ENCODE peak calls at places on chromosome 12, in six cellular contexts. N is IMR-90, F is SK-N-SH, R is A549, J is foreskin fibroblast, S is mucosa of descending colon. Q is an unnamed sample.

GRCh38 chr12:58915634-58916033 is 4.7 kb downstream of the LRIG3 start:
- DNase-seq in N (peak), F (no peak), R (no peak), J (peak), S (peak), Q (peak)

GRCh38 chr12:113162102-113163029 is 12.8 kb downstream of the CFAP73 start:
- DNase-seq in N (peak), F (peak), R (no peak), J (peak), S (no peak), Q (no peak)

GRCh38 chr12:93447555-93448265 is 6.0 kb upstream of the UBE2N start:
- DNase-seq in N (no peak), F (no peak), R (no peak), J (no peak), S (no peak), Q (no peak)

GRCh38 chr12:66188584-66189475 is at the start of gene IRAK3:
- DNase-seq in N (peak), F (peak), R (no peak), J (peak), S (peak), Q (no peak)

GRCh38 chr12:132138941-132139871 is 4.9 kb downstream of the DDX51 start:
- DNase-seq in N (no peak), F (no peak), R (no peak), J (no peak), S (peak), Q (no peak)

GRCh38 chr12:72271741-72272661 is at the start of gene TRHDE:
- DNase-seq in N (peak), F (peak), R (no peak), J (peak), S (no peak), Q (no peak)

GRCh38 chr12:127401005-127401404 is 866.0 kb upstream of the TMEM132C start:
- DNase-seq in N (peak), F (no peak), R (no peak), J (peak), S (no peak), Q (no peak)

GRCh38 chr12:42474391-42474790 is 115.2 kb downstream of the PRICKLE1 start:
- DNase-seq in N (peak), F (no peak), R (peak), J (peak), S (no peak), Q (no peak)

GRCh38 chr12:43957732-43958131 is 121.9 kb downstream of the TMEM117 start:
- DNase-seq in N (peak), F (peak), R (peak), J (peak), S (no peak), Q (no peak)

GRCh38 chr12:79514730-79515525 is 175.8 kb downstream of the PAWR start:
- DNase-seq in N (peak), F (no peak), R (no peak), J (peak), S (no peak), Q (no peak)

GRCh38 chr12:27644446-27644845 is 51.8 kb upstream of the REP15 start:
- DNase-seq in N (peak), F (no peak), R (no peak), J (peak), S (no peak), Q (peak)

GRCh38 chr12:64256166-64256800 is 34.2 kb upstream of the KICS2 start:
- DNase-seq in N (peak), F (peak), R (no peak), J (peak), S (no peak), Q (peak)

GRCh38 chr12:39618701-39619100 is 902 bp downstream of the ABCD2 start:
- DNase-seq in N (no peak), F (no peak), R (no peak), J (no peak), S (no peak), Q (no peak)

GRCh38 chr12:49705479-49706267 is 1.5 kb downstream of the FMNL3 start:
- DNase-seq in N (peak), F (peak), R (no peak), J (peak), S (peak), Q (no peak)

GRCh38 chr12:114245555-114245954 is 160.4 kb downstream of the TBX5 start:
- DNase-seq in N (no peak), F (no peak), R (no peak), J (peak), S (no peak), Q (no peak)

GRCh38 chr12:63792333-63792732 is 12.6 kb downstream of the RXYLT1 start:
- DNase-seq in N (no peak), F (no peak), R (no peak), J (no peak), S (no peak), Q (no peak)

GRCh38 chr12:6276936-6277615 is 33.4 kb upstream of the PLEKHG6 start:
- DNase-seq in N (no peak), F (no peak), R (no peak), J (peak), S (no peak), Q (peak)

GRCh38 chr12:19666070-19666469 is 226.8 kb downstream of the AEBP2 start:
- DNase-seq in N (no peak), F (no peak), R (no peak), J (no peak), S (no peak), Q (no peak)

GRCh38 chr12:14923944-14924343 is 14.4 kb downstream of the ERP27 start:
- DNase-seq in N (no peak), F (no peak), R (no peak), J (no peak), S (no peak), Q (no peak)

GRCh38 chr12:52268212-52268611 is 6.2 kb upstream of the KRT86 start:
- DNase-seq in N (no peak), F (no peak), R (no peak), J (peak), S (no peak), Q (no peak)

GRCh38 chr12:123983822-123984485 is 10.9 kb downstream of the ZNF664 start:
- DNase-seq in N (peak), F (peak), R (peak), J (peak), S (no peak), Q (peak)

GRCh38 chr12:51994959-51995358 is 11.8 kb upstream of the TAMALIN start:
- DNase-seq in N (peak), F (no peak), R (no peak), J (peak), S (no peak), Q (no peak)

GRCh38 chr12:6430990-6431353 is 13.8 kb upstream of the CD27 start:
- DNase-seq in N (peak), F (no peak), R (no peak), J (no peak), S (no peak), Q (peak)

GRCh38 chr12:132023658-132024057 is 73.9 kb downstream of the EP400 start:
- DNase-seq in N (no peak), F (no peak), R (no peak), J (no peak), S (no peak), Q (no peak)

GRCh38 chr12:55818140-55818728 is 393 bp downstream of the ORMDL2 start:
- DNase-seq in N (no peak), F (peak), R (no peak), J (peak), S (no peak), Q (peak)

GRCh38 chr12:57175428-57176138 is 28.2 kb upstream of the LRP1-AS start:
- DNase-seq in N (peak), F (peak), R (peak), J (peak), S (peak), Q (peak)

GRCh38 chr12:102601621-102602020 is 121.3 kb upstream of the IGF1 start:
- DNase-seq in N (no peak), F (no peak), R (no peak), J (no peak), S (no peak), Q (no peak)

GRCh38 chr12:104958009-104958945 is at the start of gene SLC41A2:
- DNase-seq in N (peak), F (peak), R (peak), J (peak), S (peak), Q (no peak)

GRCh38 chr12:15801770-15802393 is 12.7 kb upstream of the EPS8 start:
- DNase-seq in N (peak), F (no peak), R (no peak), J (peak), S (no peak), Q (no peak)

GRCh38 chr12:111715242-111715641 is 29.4 kb downstream of the ACAD10 start:
- DNase-seq in N (peak), F (no peak), R (no peak), J (no peak), S (no peak), Q (peak)

GRCh38 chr12:132024758-132025157 is 75.0 kb downstream of the EP400 start:
- DNase-seq in N (no peak), F (no peak), R (no peak), J (no peak), S (no peak), Q (no peak)

GRCh38 chr12:88206636-88207035 is 64.5 kb downstream of the TMTC3 start:
- DNase-seq in N (peak), F (no peak), R (no peak), J (peak), S (no peak), Q (no peak)

GRCh38 chr12:113056631-113057488 is at the start of gene DTX1:
- DNase-seq in N (no peak), F (peak), R (no peak), J (peak), S (no peak), Q (no peak)

GRCh38 chr12:102216086-102216691 is 18.6 kb upstream of the PMCH start:
- DNase-seq in N (peak), F (no peak), R (peak), J (peak), S (no peak), Q (no peak)

DNA sequence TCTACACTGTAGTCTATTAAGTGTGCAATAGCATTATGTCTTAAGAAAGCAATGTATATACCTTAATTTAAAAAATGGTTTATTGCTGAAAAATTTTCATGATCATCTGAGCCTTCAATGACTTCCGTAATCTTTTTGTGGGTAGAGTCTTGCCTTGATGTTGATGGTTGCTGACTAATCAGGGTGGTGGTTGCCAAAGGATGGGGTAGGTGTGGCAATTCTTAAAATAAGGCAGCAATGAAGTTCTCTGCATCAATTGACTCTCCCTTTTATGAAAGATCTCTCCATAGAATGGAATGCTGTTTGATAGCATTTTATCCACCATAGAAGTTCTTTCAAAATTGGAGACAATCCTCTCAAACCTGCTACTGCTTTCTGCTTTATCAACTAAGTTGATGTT is 41.1 kb downstream of the BBS10 start:
- DNase-seq in N (no peak), F (no peak), R (no peak), J (no peak), S (no peak), Q (no peak)
- TF ChIP-seq CTCF in N (no peak), F (no peak), R (no peak), J (no peak), S (no peak), Q (no peak)

DNA sequence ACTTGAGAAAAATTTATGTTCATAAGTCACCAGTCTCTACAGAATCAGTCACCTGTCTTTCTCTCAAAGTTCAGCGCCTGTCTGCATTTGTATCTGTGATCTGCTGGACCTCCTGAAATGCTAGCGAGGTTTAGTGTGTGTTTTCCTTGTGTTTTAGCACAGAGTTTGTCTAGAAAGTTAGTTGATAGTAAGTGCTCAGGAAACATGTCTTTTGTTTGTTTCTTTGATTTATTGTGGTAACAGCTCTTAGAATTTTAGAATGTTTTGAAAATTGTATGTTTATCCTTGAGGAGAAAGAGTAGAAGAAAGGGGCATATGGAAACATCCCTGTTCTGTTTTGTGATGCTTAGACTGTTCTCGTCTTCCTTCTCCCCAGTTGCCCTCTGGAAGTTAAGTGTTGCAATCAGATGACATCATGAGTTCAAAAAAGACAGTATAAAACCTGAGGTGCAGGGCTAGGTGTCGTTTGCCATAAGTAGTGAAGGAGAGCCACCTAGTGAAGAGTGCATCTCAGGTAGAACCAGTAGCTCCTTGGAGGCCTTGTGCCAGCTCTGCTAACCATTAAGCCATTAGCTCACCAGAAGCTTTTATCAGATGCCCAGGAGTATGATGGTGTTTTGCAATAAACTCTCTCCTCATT is 44.8 kb downstream of the FBXW8 start:
- DNase-seq in N (peak), F (no peak), R (peak), J (peak), S (no peak), Q (peak)
- TF ChIP-seq CTCF in N (no peak), F (no peak), R (peak), J (no peak), S (no peak), Q (peak)

GRCh38 chr12:9276990-9277389 is 68.8 kb upstream of the PZP start:
- DNase-seq in N (no peak), F (no peak), R (no peak), J (no peak), S (no peak), Q (no peak)

GRCh38 chr12:9273276-9273675 is 65.1 kb upstream of the PZP start:
- DNase-seq in N (peak), F (no peak), R (no peak), J (peak), S (no peak), Q (peak)

GRCh38 chr12:9271875-9272274 is 63.7 kb upstream of the PZP start:
- DNase-seq in N (no peak), F (no peak), R (no peak), J (peak), S (no peak), Q (no peak)
- TF ChIP-seq CTCF in N (no peak), F (no peak), R (no peak), J (no peak), S (no peak), Q (no peak)

GRCh38 chr12:116277393-116278258 is at the start of gene MED13L:
- DNase-seq in N (peak), F (peak), R (peak), J (peak), S (peak), Q (no peak)

GRCh38 chr12:116278667-116279066 is 1.2 kb upstream of the MED13L start:
- DNase-seq in N (no peak), F (no peak), R (no peak), J (no peak), S (no peak), Q (no peak)

GRCh38 chr12:116278259-116278595 is 734 bp upstream of the MED13L start:
- DNase-seq in N (no peak), F (no peak), R (no peak), J (no peak), S (no peak), Q (no peak)

GRCh38 chr12:116274552-116275375 is 2.7 kb downstream of the MED13L start:
- DNase-seq in N (no peak), F (no peak), R (no peak), J (no peak), S (no peak), Q (no peak)

GRCh38 chr12:116276433-116277216 is 868 bp downstream of the MED13L start:
- DNase-seq in N (peak), F (peak), R (peak), J (peak), S (peak), Q (no peak)
- TF ChIP-seq CTCF in N (peak), F (peak), R (no peak), J (peak), S (no peak), Q (peak)

GRCh38 chr12:95141305-95141704 is 67.9 kb upstream of the NR2C1 start:
- DNase-seq in N (no peak), F (peak), R (no peak), J (no peak), S (no peak), Q (no peak)

GRCh38 chr12:95146767-95147166 is 70.5 kb downstream of the FGD6 start:
- DNase-seq in N (no peak), F (peak), R (no peak), J (no peak), S (no peak), Q (no peak)

GRCh38 chr12:95147836-95148235 is 69.4 kb downstream of the FGD6 start:
- DNase-seq in N (no peak), F (no peak), R (no peak), J (no peak), S (no peak), Q (no peak)

GRCh38 chr12:95142752-95143151 is 69.3 kb upstream of the NR2C1 start:
- DNase-seq in N (no peak), F (no peak), R (no peak), J (no peak), S (no peak), Q (no peak)

GRCh38 chr12:95143784-95144205 is 70.4 kb upstream of the NR2C1 start:
- DNase-seq in N (peak), F (no peak), R (no peak), J (peak), S (no peak), Q (no peak)
- TF ChIP-seq CTCF in N (no peak), F (no peak), R (no peak), J (no peak), S (no peak), Q (no peak)

GRCh38 chr12:54571166-54571856 is 17.1 kb downstream of the PPP1R1A start:
- DNase-seq in N (no peak), F (no peak), R (no peak), J (peak), S (no peak), Q (no peak)

GRCh38 chr12:54571857-54572195 is 16.6 kb downstream of the PPP1R1A start:
- DNase-seq in N (no peak), F (no peak), R (no peak), J (no peak), S (no peak), Q (no peak)

GRCh38 chr12:54569995-54570531 is 18.4 kb downstream of the PPP1R1A start:
- DNase-seq in N (no peak), F (no peak), R (no peak), J (no peak), S (no peak), Q (no peak)

GRCh38 chr12:54569072-54569471 is 19.4 kb downstream of the PPP1R1A start:
- DNase-seq in N (no peak), F (no peak), R (no peak), J (no peak), S (no peak), Q (no peak)

GRCh38 chr12:54572881-54573280 is 15.6 kb downstream of the PPP1R1A start:
- DNase-seq in N (no peak), F (no peak), R (no peak), J (no peak), S (no peak), Q (no peak)
- TF ChIP-seq CTCF in N (no peak), F (no peak), R (no peak), J (no peak), S (no peak), Q (peak)

Q was measured in LNCaP clone FGC.